ENCODE peak calls at places on chromosome 6, in seven cellular contexts. One of them, this sample, is unnamed.

GRCh38 chr6:41515995-41516394 is 30.2 kb upstream of the FOXP4 start:
- DNase-seq in mesendoderm: no peak
- DNase-seq in GDM1: no peak
- DNase-seq in Right ventricle myocardium superior: no peak
- DNase-seq in choroid plexus epithelial cell: no peak
- DNase-seq in endothelial cell: no peak
- DNase-seq in Caki2: no peak
- DNase-seq in this sample: no peak

GRCh38 chr6:155528982-155529453 is 73.4 kb upstream of the NOX3 start:
- DNase-seq in mesendoderm: peak; percentile 28
- DNase-seq in GDM1: no peak
- DNase-seq in Right ventricle myocardium superior: no peak
- DNase-seq in choroid plexus epithelial cell: peak; percentile 98
- DNase-seq in endothelial cell: no peak
- DNase-seq in Caki2: peak; percentile 2
- DNase-seq in this sample: peak; percentile 66

GRCh38 chr6:55963301-55963700 is 87.9 kb upstream of the BMP5 start:
- DNase-seq in mesendoderm: peak; percentile 39
- DNase-seq in GDM1: peak; percentile 5
- DNase-seq in Right ventricle myocardium superior: no peak
- DNase-seq in choroid plexus epithelial cell: peak; percentile 45
- DNase-seq in endothelial cell: no peak
- DNase-seq in Caki2: no peak
- DNase-seq in this sample: no peak

GRCh38 chr6:101290346-101290745 is 103.2 kb upstream of the GRIK2 start:
- DNase-seq in mesendoderm: no peak
- DNase-seq in GDM1: no peak
- DNase-seq in Right ventricle myocardium superior: no peak
- DNase-seq in choroid plexus epithelial cell: no peak
- DNase-seq in endothelial cell: no peak
- DNase-seq in Caki2: no peak
- DNase-seq in this sample: no peak

GRCh38 chr6:5457983-5458683 is 196.8 kb downstream of the FARS2 start:
- DNase-seq in mesendoderm: no peak
- DNase-seq in GDM1: no peak
- DNase-seq in Right ventricle myocardium superior: peak; percentile 59
- DNase-seq in choroid plexus epithelial cell: no peak
- DNase-seq in endothelial cell: no peak
- DNase-seq in Caki2: no peak
- DNase-seq in this sample: peak; percentile 19

GRCh38 chr6:109059591-109060021 is 35.0 kb downstream of the SESN1 start:
- DNase-seq in mesendoderm: no peak
- DNase-seq in GDM1: peak; percentile 15
- DNase-seq in Right ventricle myocardium superior: no peak
- DNase-seq in choroid plexus epithelial cell: peak; percentile 75
- DNase-seq in endothelial cell: no peak
- DNase-seq in Caki2: peak; percentile 31
- DNase-seq in this sample: no peak

GRCh38 chr6:16286151-16286522 is 47.8 kb downstream of the GMPR start:
- DNase-seq in mesendoderm: peak; percentile 82
- DNase-seq in GDM1: no peak
- DNase-seq in Right ventricle myocardium superior: no peak
- DNase-seq in choroid plexus epithelial cell: peak; percentile 55
- DNase-seq in endothelial cell: peak; percentile 88
- DNase-seq in Caki2: no peak
- DNase-seq in this sample: no peak

GRCh38 chr6:81822584-81822983 is 70.1 kb upstream of the TENT5A start:
- DNase-seq in mesendoderm: no peak
- DNase-seq in GDM1: no peak
- DNase-seq in Right ventricle myocardium superior: no peak
- DNase-seq in choroid plexus epithelial cell: no peak
- DNase-seq in endothelial cell: no peak
- DNase-seq in Caki2: no peak
- DNase-seq in this sample: no peak

GRCh38 chr6:1837868-1838267 is 228.2 kb downstream of the FOXC1 start:
- DNase-seq in mesendoderm: peak; percentile 54
- DNase-seq in GDM1: no peak
- DNase-seq in Right ventricle myocardium superior: no peak
- DNase-seq in choroid plexus epithelial cell: no peak
- DNase-seq in endothelial cell: peak; percentile 36
- DNase-seq in Caki2: no peak
- DNase-seq in this sample: no peak

GRCh38 chr6:99348823-99349619 is 453 bp downstream of the FAXC start:
- DNase-seq in mesendoderm: peak; percentile 51
- DNase-seq in GDM1: no peak
- DNase-seq in Right ventricle myocardium superior: no peak
- DNase-seq in choroid plexus epithelial cell: no peak
- DNase-seq in endothelial cell: peak; percentile 14
- DNase-seq in Caki2: peak; percentile 20
- DNase-seq in this sample: no peak

GRCh38 chr6:152605342-152605741 is 31.8 kb downstream of the SYNE1 start:
- DNase-seq in mesendoderm: no peak
- DNase-seq in GDM1: no peak
- DNase-seq in Right ventricle myocardium superior: no peak
- DNase-seq in choroid plexus epithelial cell: peak; percentile 21
- DNase-seq in endothelial cell: no peak
- DNase-seq in Caki2: no peak
- DNase-seq in this sample: peak; percentile 24

GRCh38 chr6:42889815-42890214 is 10.4 kb downstream of the RPL7L1 start:
- DNase-seq in mesendoderm: no peak
- DNase-seq in GDM1: no peak
- DNase-seq in Right ventricle myocardium superior: no peak
- DNase-seq in choroid plexus epithelial cell: no peak
- DNase-seq in endothelial cell: no peak
- DNase-seq in Caki2: no peak
- DNase-seq in this sample: no peak

GRCh38 chr6:11292291-11292552 is 59.8 kb upstream of the NEDD9 start:
- DNase-seq in mesendoderm: no peak
- DNase-seq in GDM1: no peak
- DNase-seq in Right ventricle myocardium superior: no peak
- DNase-seq in choroid plexus epithelial cell: no peak
- DNase-seq in endothelial cell: no peak
- DNase-seq in Caki2: no peak
- DNase-seq in this sample: no peak

GRCh38 chr6:139028658-139029469 is at the start of gene ABRACL:
- DNase-seq in mesendoderm: peak; percentile 97
- DNase-seq in GDM1: peak; percentile 84
- DNase-seq in Right ventricle myocardium superior: peak; percentile 72
- DNase-seq in choroid plexus epithelial cell: peak; percentile 51
- DNase-seq in endothelial cell: peak; percentile 64
- DNase-seq in Caki2: peak; percentile 81
- DNase-seq in this sample: peak; percentile 68

This sample was measured in RCC 7860.